ENCODE peak calls at places on chromosomes 4 and X, in nine cellular contexts. R, T, N, G, B, O, V, K and Q are unnamed samples.

GRCh38 chr4:48906283-48907173 is at the start of gene OCIAD2:
- DNase-seq in R (peak; percentile 31), T (peak; percentile 77), N (peak; percentile 85), G (peak; percentile 90), B (peak; percentile 66), O (peak; percentile 69), V (peak; percentile 72), K (peak; percentile 74), Q (peak; percentile 26)

GRCh38 chr4:133081246-133081645 is 67.8 kb upstream of the PCDH10 start:
- DNase-seq in R (no peak), T (no peak), N (no peak), G (no peak), B (no peak), O (no peak), V (no peak), K (no peak), Q (no peak)

GRCh38 chr4:101345271-101345595 is 2.1 kb downstream of the PPP3CA start:
- DNase-seq in R (peak; percentile 69), T (no peak), N (no peak), G (no peak), B (no peak), O (no peak), V (no peak), K (no peak), Q (peak; percentile 57)

GRCh38 chrX:43551590-43551989 is 104.5 kb upstream of the MAOA start:
- DNase-seq in R (no peak), T (no peak), N (no peak), G (no peak), B (no peak), O (no peak), V (no peak), K (no peak), Q (no peak)

GRCh38 chr4:23959401-23960148 is 69.7 kb upstream of the PPARGC1A start:
- DNase-seq in R (no peak), T (no peak), N (no peak), G (no peak), B (no peak), O (no peak), V (no peak), K (no peak), Q (no peak)

GRCh38 chr4:156971168-156971601 is 414 bp downstream of the PDGFC start:
- DNase-seq in R (no peak), T (no peak), N (peak; percentile 64), G (peak; percentile 52), B (no peak), O (peak; percentile 13), V (no peak), K (no peak), Q (no peak)

GRCh38 chrX:37060999-37061398 is 52.8 kb downstream of the FAM47C start:
- DNase-seq in R (peak; percentile 17), T (no peak), N (peak; percentile 54), G (no peak), B (no peak), O (no peak), V (no peak), K (no peak), Q (peak; percentile 55)

GRCh38 chr4:145278341-145279121 is 98.1 kb upstream of the OTUD4 start:
- DNase-seq in R (peak; percentile 31), T (no peak), N (no peak), G (no peak), B (no peak), O (no peak), V (no peak), K (no peak), Q (peak; percentile 74)

GRCh38 chr4:97656034-97656720 is 487.1 kb downstream of the STPG2 start:
- DNase-seq in R (peak; percentile 1), T (no peak), N (no peak), G (no peak), B (no peak), O (no peak), V (no peak), K (no peak), Q (peak; percentile 72)

GRCh38 chr4:2069986-2070385 is 10.9 kb downstream of the NAT8L start:
- DNase-seq in R (no peak), T (no peak), N (no peak), G (peak; percentile 23), B (no peak), O (no peak), V (no peak), K (no peak), Q (no peak)

GRCh38 chr4:80036949-80037348 is 36.1 kb downstream of the ANTXR2 start:
- DNase-seq in R (peak; percentile 91), T (no peak), N (no peak), G (no peak), B (no peak), O (no peak), V (no peak), K (no peak), Q (peak; percentile 74)

GRCh38 chr4:40283968-40284367 is 51.2 kb upstream of the CHRNA9 start:
- DNase-seq in R (peak; percentile 31), T (peak; percentile 68), N (no peak), G (peak; percentile 59), B (no peak), O (no peak), V (peak; percentile 89), K (peak; percentile 85), Q (no peak)

GRCh38 chrX:151919610-151920009 is 6.9 kb downstream of the MAGEA4 start:
- DNase-seq in R (no peak), T (no peak), N (no peak), G (no peak), B (no peak), O (no peak), V (no peak), K (no peak), Q (no peak)

GRCh38 chr4:176548571-176548970 is 228.8 kb downstream of the SPCS3 start:
- DNase-seq in R (peak; percentile 50), T (no peak), N (no peak), G (no peak), B (no peak), O (no peak), V (no peak), K (no peak), Q (no peak)

GRCh38 chr4:102663073-102663472 is 97.7 kb downstream of the MANBA start:
- DNase-seq in R (peak; percentile 79), T (no peak), N (no peak), G (no peak), B (no peak), O (no peak), V (no peak), K (no peak), Q (peak; percentile 55)

GRCh38 chrX:112832481-112833095 is 8.0 kb downstream of the AMOT start:
- DNase-seq in R (no peak), T (no peak), N (no peak), G (peak; percentile 64), B (peak; percentile 60), O (no peak), V (no peak), K (no peak), Q (no peak)

GRCh38 chr4:180058731-180059215 is 2184.4 kb upstream of the TENM3 start:
- DNase-seq in R (peak; percentile 12), T (no peak), N (peak; percentile 76), G (peak; percentile 58), B (no peak), O (peak; percentile 51), V (no peak), K (no peak), Q (peak; percentile 37)

GRCh38 chr4:146222313-146222712 is 8.0 kb downstream of the REELD1 start:
- DNase-seq in R (peak; percentile 49), T (no peak), N (no peak), G (no peak), B (no peak), O (peak; percentile 44), V (no peak), K (no peak), Q (peak; percentile 44)

GRCh38 chr4:53929311-53929710 is 135.1 kb downstream of the CHIC2 start:
- DNase-seq in R (no peak), T (no peak), N (no peak), G (no peak), B (no peak), O (no peak), V (no peak), K (no peak), Q (peak; percentile 36)

GRCh38 chrX:44106864-44107263 is 133.7 kb upstream of the NDP start:
- DNase-seq in R (no peak), T (no peak), N (no peak), G (no peak), B (no peak), O (no peak), V (no peak), K (no peak), Q (no peak)

GRCh38 chr4:121122661-121123060 is 41.5 kb downstream of the TNIP3 start:
- DNase-seq in R (peak; percentile 20), T (no peak), N (no peak), G (no peak), B (no peak), O (no peak), V (no peak), K (no peak), Q (peak; percentile 3)

GRCh38 chrX:3129256-3129655 is 88.0 kb downstream of the ARSF start:
- DNase-seq in R (peak; percentile 56), T (no peak), N (no peak), G (no peak), B (no peak), O (no peak), V (no peak), K (no peak), Q (peak; percentile 8)

GRCh38 chr4:123120473-123120872 is 198.1 kb upstream of the NUDT6 start:
- DNase-seq in R (peak; percentile 29), T (no peak), N (no peak), G (no peak), B (no peak), O (no peak), V (no peak), K (no peak), Q (peak; percentile 83)

GRCh38 chr4:48620093-48620492 is 130.0 kb downstream of the ZAR1 start:
- DNase-seq in R (peak; percentile 17), T (no peak), N (no peak), G (no peak), B (no peak), O (no peak), V (no peak), K (no peak), Q (no peak)

GRCh38 chr4:48575964-48576363 is 85.9 kb downstream of the ZAR1 start:
- DNase-seq in R (peak; percentile 23), T (no peak), N (no peak), G (no peak), B (no peak), O (no peak), V (no peak), K (no peak), Q (no peak)

GRCh38 chr4:155909615-155910226 is 6.2 kb downstream of the TDO2 start:
- DNase-seq in R (no peak), T (no peak), N (no peak), G (no peak), B (no peak), O (no peak), V (no peak), K (no peak), Q (no peak)